ENCODE peak calls at places on chromosomes 11 and 22, in six cellular contexts. K is WTC11, C is A549, S is endothelial cell of umbilical vein, M is HCT116, N is K562. G is an unnamed sample.
A peak's percentile ranks its signal among the peaks of the same experiment; 100 is the strongest.

GRCh38 chr11:12069053-12069676 is 41.2 kb upstream of the MICAL2 start:
- DNase-seq in S (no peak), N (peak; percentile 28), M (no peak), C (no peak), K (no peak), G (peak; percentile 74)

GRCh38 chr11:9568854-9569587 is 4.4 kb upstream of the WEE1 start:
- DNase-seq in N (no peak), M (peak; percentile 59), C (peak; percentile 90), S (peak; percentile 79), K (peak; percentile 32), G (peak; percentile 97)

GRCh38 chr11:970319-970871 is 44.7 kb downstream of the AP2A2 start:
- DNase-seq in K (no peak), S (no peak), M (no peak), C (no peak), N (no peak), G (no peak)

GRCh38 chr22:50063589-50064393 is 5.7 kb upstream of the TTLL8 start:
- DNase-seq in N (no peak), C (no peak), M (no peak), K (no peak), S (no peak), G (no peak)

GRCh38 chr11:120894207-120894989 is 129.5 kb upstream of the TBCEL start:
- DNase-seq in K (no peak), M (no peak), S (no peak), C (no peak), N (no peak), G (no peak)

GRCh38 chr11:34425863-34426262 is 12.9 kb upstream of the CAT start:
- DNase-seq in S (no peak), K (no peak), M (no peak), N (no peak), C (no peak), G (no peak)

GRCh38 chr22:24069721-24070120 is 58.6 kb downstream of the CABIN1 start:
- DNase-seq in N (no peak), M (no peak), K (no peak), C (no peak), S (no peak), G (no peak)

GRCh38 chr22:38262051-38262795 is 10.6 kb downstream of the TMEM184B start:
- DNase-seq in N (peak; percentile 33), K (peak; percentile 78), M (no peak), S (peak; percentile 29), C (no peak), G (peak; percentile 54)

GRCh38 chr11:2951235-2952110 is 22.3 kb upstream of the PHLDA2 start:
- DNase-seq in K (no peak), C (no peak), S (peak; percentile 74), N (no peak), M (no peak), G (no peak)

GRCh38 chr11:27266125-27266524 is 96.9 kb downstream of the CCDC34 start:
- DNase-seq in N (no peak), M (no peak), S (no peak), K (no peak), C (no peak), G (no peak)

GRCh38 chr11:127063191-127063590 is 62.6 kb upstream of the KIRREL3 start:
- DNase-seq in N (no peak), C (no peak), M (no peak), K (no peak), S (no peak), G (no peak)

GRCh38 chr11:6319001-6319878 is 1.1 kb downstream of the CAVIN3 start:
- DNase-seq in S (peak; percentile 60), M (no peak), N (no peak), K (peak; percentile 64), C (peak; percentile 6), G (no peak)

GRCh38 chr11:6319879-6320410 is 356 bp downstream of the CAVIN3 start:
- DNase-seq in C (peak; percentile 82), M (peak; percentile 76), S (peak; percentile 79), N (peak; percentile 52), K (peak; percentile 76), G (no peak)

GRCh38 chr11:6312106-6312505 is 8.2 kb downstream of the CAVIN3 start:
- DNase-seq in M (no peak), K (no peak), S (no peak), C (no peak), N (no peak), G (no peak)

GRCh38 chr11:6320411-6321207 is at the start of gene CAVIN3:
- DNase-seq in N (no peak), K (peak; percentile 71), C (peak; percentile 51), S (peak; percentile 79), M (peak; percentile 48), G (no peak)

GRCh38 chr11:6315811-6316425 is 4.4 kb downstream of the CAVIN3 start:
- DNase-seq in N (peak; percentile 69), S (peak; percentile 51), M (peak; percentile 41), K (peak; percentile 68), C (peak; percentile 58), G (peak; percentile 45)
- TF ChIP-seq MAX in N (no peak), S (no peak), M (no peak), K (no peak), C (no peak), G (no peak)

GRCh38 chr11:134332189-134332631 is 422 bp downstream of the GLB1L2 start:
- DNase-seq in C (no peak), M (no peak), K (peak; percentile 58), N (peak; percentile 60), S (no peak), G (no peak)
- TF ChIP-seq MAX in C (no peak), M (no peak), K (no peak), N (no peak), S (no peak), G (no peak)

GRCh38 chr11:63564785-63565350 is 1.7 kb upstream of the PLAAT2 start:
- DNase-seq in M (no peak), N (no peak), S (no peak), C (peak; percentile 82), K (no peak), G (no peak)
- TF ChIP-seq MAX in M (no peak), N (no peak), S (no peak), C (no peak), K (no peak), G (no peak)

GRCh38 chr11:113048820-113049555 is 87.8 kb downstream of the NCAM1 start:
- DNase-seq in S (no peak), M (no peak), K (no peak), C (no peak), N (no peak), G (no peak)
- TF ChIP-seq MAX in S (no peak), M (no peak), K (no peak), C (no peak), N (no peak), G (no peak)